ENCODE peak calls at places on chromosome 1, in five cellular contexts. One of them, this sample, is unnamed.

GRCh38 chr1:159957824-159958268 is 3.8 kb upstream of the SLAMF9 start:
- DNase-seq in tibial nerve: no peak
- DNase-seq in psoas muscle: no peak
- DNase-seq in right atrium auricular region: no peak
- DNase-seq in PC-9: no peak
- DNase-seq in this sample: no peak

GRCh38 chr1:33424205-33424604 is 6.7 kb downstream of the PHC2 start:
- DNase-seq in tibial nerve: no peak
- DNase-seq in psoas muscle: no peak
- DNase-seq in right atrium auricular region: no peak
- DNase-seq in PC-9: no peak
- DNase-seq in this sample: no peak

GRCh38 chr1:47569681-47570470 is 132.0 kb downstream of the FOXD2 start:
- DNase-seq in tibial nerve: peak; percentile 59
- DNase-seq in psoas muscle: no peak
- DNase-seq in right atrium auricular region: peak; percentile 61
- DNase-seq in PC-9: peak; percentile 96
- DNase-seq in this sample: peak; percentile 62

GRCh38 chr1:160204526-160205241 is 500 bp upstream of the PEA15 start:
- DNase-seq in tibial nerve: no peak
- DNase-seq in psoas muscle: no peak
- DNase-seq in right atrium auricular region: no peak
- DNase-seq in PC-9: no peak
- DNase-seq in this sample: no peak

GRCh38 chr1:201694615-201695335 is 134.2 kb upstream of the IPO9 start:
- DNase-seq in tibial nerve: no peak
- DNase-seq in psoas muscle: no peak
- DNase-seq in right atrium auricular region: no peak
- DNase-seq in PC-9: no peak
- DNase-seq in this sample: no peak

GRCh38 chr1:150302338-150302737 is 8.7 kb downstream of the MRPS21 start:
- DNase-seq in tibial nerve: no peak
- DNase-seq in psoas muscle: no peak
- DNase-seq in right atrium auricular region: no peak
- DNase-seq in PC-9: no peak
- DNase-seq in this sample: no peak

GRCh38 chr1:190478193-190479007 is 736 bp upstream of the BRINP3 start:
- DNase-seq in tibial nerve: no peak
- DNase-seq in psoas muscle: no peak
- DNase-seq in right atrium auricular region: no peak
- DNase-seq in PC-9: no peak
- DNase-seq in this sample: no peak

GRCh38 chr1:102550729-102551384 is 554.1 kb upstream of the OLFM3 start:
- DNase-seq in tibial nerve: no peak
- DNase-seq in psoas muscle: peak; percentile 26
- DNase-seq in right atrium auricular region: no peak
- DNase-seq in PC-9: no peak
- DNase-seq in this sample: no peak

DNA sequence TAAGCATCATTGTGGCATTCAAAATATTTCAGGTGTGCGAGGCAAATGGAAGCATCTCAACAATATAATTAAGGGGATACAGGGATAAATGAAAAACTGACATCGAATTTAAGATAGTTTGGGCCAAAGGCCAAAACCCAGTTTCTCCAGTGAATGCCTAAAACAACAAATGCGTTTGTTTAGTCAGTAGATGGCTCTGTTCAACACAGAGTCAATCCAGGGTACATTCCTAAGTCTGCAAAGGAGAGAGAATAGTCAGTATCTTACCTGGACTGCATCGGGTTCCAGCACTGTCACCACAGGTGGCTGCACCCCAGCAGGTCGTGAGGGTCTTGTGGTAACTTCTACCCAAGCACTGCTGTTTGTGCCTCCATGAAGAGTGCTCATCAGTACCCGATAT is 321.1 kb downstream of the KCTD3 start:
- DNase-seq in tibial nerve: no peak
- DNase-seq in psoas muscle: no peak
- DNase-seq in right atrium auricular region: no peak
- DNase-seq in PC-9: no peak
- DNase-seq in this sample: no peak
- TF ChIP-seq CTCF in tibial nerve: no peak
- TF ChIP-seq CTCF in psoas muscle: no peak
- TF ChIP-seq CTCF in right atrium auricular region: no peak
- TF ChIP-seq CTCF in PC-9: no peak
- TF ChIP-seq CTCF in this sample: no peak

GRCh38 chr1:41423511-41424191 is 60.8 kb downstream of the EDN2 start:
- DNase-seq in tibial nerve: no peak
- DNase-seq in psoas muscle: peak; percentile 93
- DNase-seq in right atrium auricular region: no peak
- DNase-seq in PC-9: peak; percentile 45
- DNase-seq in this sample: no peak
- TF ChIP-seq CTCF in tibial nerve: no peak
- TF ChIP-seq CTCF in psoas muscle: peak; percentile 54
- TF ChIP-seq CTCF in right atrium auricular region: peak; percentile 51
- TF ChIP-seq CTCF in PC-9: peak; percentile 55
- TF ChIP-seq CTCF in this sample: no peak

DNA sequence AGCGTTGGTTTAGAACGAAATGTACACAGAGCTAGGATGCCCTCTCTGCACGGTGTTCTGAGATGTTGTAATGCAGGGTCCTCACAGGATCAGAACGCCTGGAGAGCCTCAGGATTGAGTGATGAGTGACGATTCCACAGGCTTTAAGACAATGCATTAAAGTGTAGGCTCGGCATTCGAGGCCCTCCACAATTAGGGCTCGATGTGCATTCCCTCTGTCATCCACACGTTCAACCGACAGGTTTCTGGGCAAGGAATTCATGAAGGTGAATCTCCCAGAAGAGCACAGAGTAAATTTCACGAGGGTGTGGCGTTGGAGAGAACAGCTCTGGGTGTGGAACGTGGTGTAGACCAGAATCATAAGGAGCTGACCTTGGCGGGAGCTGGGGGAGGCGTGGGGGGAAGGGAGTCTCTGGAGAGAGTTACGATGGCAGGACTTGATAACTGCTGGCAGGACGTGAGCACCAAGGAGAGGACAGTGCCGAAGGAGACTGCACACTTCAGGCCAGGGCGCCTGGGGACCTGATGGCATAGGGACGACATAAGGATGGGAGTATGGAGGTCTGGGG is 51.0 kb upstream of the EFHD2 start:
- DNase-seq in tibial nerve: no peak
- DNase-seq in psoas muscle: no peak
- DNase-seq in right atrium auricular region: no peak
- DNase-seq in PC-9: no peak
- DNase-seq in this sample: no peak
- TF ChIP-seq CTCF in tibial nerve: no peak
- TF ChIP-seq CTCF in psoas muscle: no peak
- TF ChIP-seq CTCF in right atrium auricular region: no peak
- TF ChIP-seq CTCF in PC-9: no peak
- TF ChIP-seq CTCF in this sample: no peak

GRCh38 chr1:2925291-2925690 is 96.0 kb upstream of the ACTRT2 start:
- DNase-seq in tibial nerve: no peak
- DNase-seq in psoas muscle: no peak
- DNase-seq in right atrium auricular region: no peak
- DNase-seq in PC-9: no peak
- DNase-seq in this sample: no peak

GRCh38 chr1:2920421-2921015 is 100.7 kb upstream of the ACTRT2 start:
- DNase-seq in tibial nerve: no peak
- DNase-seq in psoas muscle: no peak
- DNase-seq in right atrium auricular region: no peak
- DNase-seq in PC-9: no peak
- DNase-seq in this sample: no peak

GRCh38 chr1:2923351-2923750 is 97.9 kb upstream of the ACTRT2 start:
- DNase-seq in tibial nerve: no peak
- DNase-seq in psoas muscle: no peak
- DNase-seq in right atrium auricular region: no peak
- DNase-seq in PC-9: no peak
- DNase-seq in this sample: no peak

GRCh38 chr1:2919826-2920225 is 101.4 kb upstream of the ACTRT2 start:
- DNase-seq in tibial nerve: no peak
- DNase-seq in psoas muscle: no peak
- DNase-seq in right atrium auricular region: no peak
- DNase-seq in PC-9: no peak
- DNase-seq in this sample: no peak

GRCh38 chr1:2921970-2922686 is 99.1 kb upstream of the ACTRT2 start:
- DNase-seq in tibial nerve: peak; percentile 10
- DNase-seq in psoas muscle: no peak
- DNase-seq in right atrium auricular region: no peak
- DNase-seq in PC-9: no peak
- DNase-seq in this sample: no peak
- TF ChIP-seq CTCF in tibial nerve: peak; percentile 38
- TF ChIP-seq CTCF in psoas muscle: peak; percentile 43
- TF ChIP-seq CTCF in right atrium auricular region: peak; percentile 54
- TF ChIP-seq CTCF in PC-9: peak; percentile 71
- TF ChIP-seq CTCF in this sample: peak; percentile 46

DNA sequence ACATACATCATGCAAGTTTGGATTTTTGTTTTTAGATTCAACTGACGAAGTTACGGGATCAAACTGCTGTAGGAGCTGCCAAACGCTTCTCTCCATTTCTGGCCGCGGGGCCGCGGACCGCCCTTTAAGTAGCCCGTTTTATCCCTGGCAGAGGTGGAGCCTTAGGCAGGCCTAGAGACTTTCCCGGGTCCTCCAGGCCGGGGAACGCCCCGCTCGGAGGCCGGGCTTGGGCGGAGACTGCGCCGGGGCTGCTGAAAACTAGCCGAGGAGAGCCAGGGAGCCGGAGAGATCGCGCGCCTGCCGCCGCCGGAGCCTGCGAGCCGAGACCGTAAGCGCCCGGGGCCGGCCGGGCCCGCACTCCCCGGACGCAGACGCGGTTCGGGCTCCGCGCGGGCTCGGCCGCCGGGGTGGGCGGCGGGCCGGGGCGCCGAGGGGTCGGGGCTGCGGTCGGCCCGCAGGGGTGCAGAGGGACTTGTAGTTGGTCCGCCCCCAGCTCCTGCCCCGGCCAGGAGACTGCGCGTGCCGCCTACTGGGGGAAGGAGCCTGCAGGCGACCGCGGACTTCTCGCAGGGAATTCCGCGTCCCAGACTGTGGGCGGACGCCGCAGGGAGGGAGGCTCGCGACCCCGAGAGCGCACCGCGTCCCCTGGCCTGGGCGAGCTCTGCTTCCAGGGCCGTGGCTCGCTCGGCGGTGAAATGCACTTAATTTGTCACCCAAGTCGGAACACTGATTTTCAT is at the start of gene EPHX1:
- DNase-seq in tibial nerve: peak; percentile 84
- DNase-seq in psoas muscle: peak; percentile 93
- DNase-seq in right atrium auricular region: peak; percentile 89
- DNase-seq in PC-9: peak; percentile 76
- DNase-seq in this sample: peak; percentile 68
- TF ChIP-seq CTCF in tibial nerve: peak; percentile 33
- TF ChIP-seq CTCF in psoas muscle: peak; percentile 44
- TF ChIP-seq CTCF in right atrium auricular region: peak; percentile 47
- TF ChIP-seq CTCF in PC-9: no peak
- TF ChIP-seq CTCF in this sample: no peak

DNA sequence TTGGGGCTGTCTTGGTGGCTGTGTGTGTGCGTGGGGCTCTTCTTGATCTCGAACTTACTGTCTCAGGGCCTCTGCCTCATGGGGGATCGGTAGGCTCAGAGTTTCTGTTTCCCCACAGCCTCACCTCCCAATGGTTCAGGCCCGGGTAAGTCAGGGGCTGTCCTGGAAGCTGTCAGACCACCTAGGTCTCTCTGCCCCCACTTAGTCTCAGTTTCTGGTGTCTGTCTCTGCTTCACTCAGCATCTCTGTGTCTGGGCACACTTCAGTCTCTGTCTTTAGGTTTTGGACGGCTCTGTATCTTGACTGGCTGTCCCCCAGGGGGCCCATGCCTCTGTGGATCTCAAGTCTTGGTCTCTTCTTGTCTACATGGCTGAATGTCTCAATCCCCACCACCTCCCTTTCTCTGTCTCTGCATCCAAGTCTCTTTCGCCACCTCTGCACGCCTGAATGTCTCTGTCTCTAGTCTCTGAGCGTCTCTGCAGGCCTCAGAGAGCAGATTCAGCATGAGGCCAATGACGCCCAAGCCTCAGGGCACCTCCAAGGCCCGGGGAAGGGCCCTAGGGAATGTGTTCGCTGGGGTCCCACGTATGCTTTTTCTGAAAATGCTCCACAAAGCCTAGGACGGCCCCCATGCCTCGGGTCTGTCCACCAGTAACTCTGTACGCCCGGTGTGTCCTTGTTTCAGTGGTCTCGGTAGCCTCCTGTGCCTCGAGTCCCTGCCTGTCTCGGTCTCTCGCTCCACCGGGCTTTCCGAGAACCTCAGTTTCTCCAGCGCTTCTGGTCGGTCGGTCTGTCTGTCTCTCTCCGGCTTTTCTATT is 821 bp downstream of the FHL3 start:
- DNase-seq in tibial nerve: no peak
- DNase-seq in psoas muscle: no peak
- DNase-seq in right atrium auricular region: peak; percentile 59
- DNase-seq in PC-9: no peak
- DNase-seq in this sample: no peak
- TF ChIP-seq CTCF in tibial nerve: no peak
- TF ChIP-seq CTCF in psoas muscle: no peak
- TF ChIP-seq CTCF in right atrium auricular region: no peak
- TF ChIP-seq CTCF in PC-9: no peak
- TF ChIP-seq CTCF in this sample: no peak

GRCh38 chr1:2556277-2557145 is at the start of gene TNFRSF14:
- DNase-seq in tibial nerve: peak; percentile 54
- DNase-seq in psoas muscle: peak; percentile 67
- DNase-seq in right atrium auricular region: peak; percentile 65
- DNase-seq in PC-9: no peak
- DNase-seq in this sample: no peak
- TF ChIP-seq CTCF in tibial nerve: no peak
- TF ChIP-seq CTCF in psoas muscle: no peak
- TF ChIP-seq CTCF in right atrium auricular region: no peak
- TF ChIP-seq CTCF in PC-9: no peak
- TF ChIP-seq CTCF in this sample: no peak

GRCh38 chr1:118186026-118186425 is 998 bp upstream of the SPAG17 start:
- DNase-seq in tibial nerve: no peak
- DNase-seq in psoas muscle: no peak
- DNase-seq in right atrium auricular region: no peak
- DNase-seq in PC-9: no peak
- DNase-seq in this sample: no peak

GRCh38 chr1:118184737-118185082 is 318 bp downstream of the SPAG17 start:
- DNase-seq in tibial nerve: no peak
- DNase-seq in psoas muscle: no peak
- DNase-seq in right atrium auricular region: no peak
- DNase-seq in PC-9: no peak
- DNase-seq in this sample: no peak

GRCh38 chr1:118185083-118185899 is at the start of gene SPAG17:
- DNase-seq in tibial nerve: peak; percentile 62
- DNase-seq in psoas muscle: peak; percentile 80
- DNase-seq in right atrium auricular region: peak; percentile 64
- DNase-seq in PC-9: no peak
- DNase-seq in this sample: peak; percentile 69
- TF ChIP-seq CTCF in tibial nerve: no peak
- TF ChIP-seq CTCF in psoas muscle: no peak
- TF ChIP-seq CTCF in right atrium auricular region: peak; percentile 18
- TF ChIP-seq CTCF in PC-9: no peak
- TF ChIP-seq CTCF in this sample: no peak

This sample was measured in mesothelial cell of epicardium.